ENCODE peak calls at places on chromosomes 11 and 22, in eight cellular contexts. G is spleen; S is astrocyte of the cerebellum; Q is aorta; D is kidney; V is BJ; A is CD8-positive, alpha-beta memory T cell; Y is Caco-2. B is an unnamed sample.

GRCh38 chr11:25432376-25432775 is 899.6 kb upstream of the ANO3 start:
- DNase-seq in V (no peak), S (no peak), G (no peak), D (no peak), A (no peak), Y (no peak), Q (no peak), B (no peak)

GRCh38 chr11:10451399-10452116 is 3.5 kb upstream of the AMPD3 start:
- DNase-seq in Q (no peak), V (no peak), A (no peak), G (peak; percentile 80), Y (no peak), S (no peak), D (no peak), B (no peak)

GRCh38 chr11:32118025-32118974 is 27.4 kb downstream of the RCN1 start:
- DNase-seq in D (no peak), Q (no peak), A (no peak), Y (no peak), V (no peak), G (no peak), S (no peak), B (peak; percentile 79)

GRCh38 chr11:126348806-126349582 is 6.5 kb upstream of the ST3GAL4 start:
- DNase-seq in A (no peak), V (no peak), G (peak; percentile 66), D (peak; percentile 57), S (no peak), Q (no peak), Y (no peak), B (peak; percentile 56)

GRCh38 chr11:1756024-1756561 is 5.7 kb upstream of the IFITM10 start:
- DNase-seq in D (no peak), Y (no peak), Q (no peak), V (no peak), S (no peak), A (no peak), G (peak; percentile 82), B (no peak)

GRCh38 chr11:33013706-33014105 is 2.0 kb upstream of the DEPDC7 start:
- DNase-seq in D (no peak), Q (no peak), V (no peak), S (no peak), A (no peak), G (no peak), Y (no peak), B (no peak)

GRCh38 chr11:128686745-128687177 is 7.1 kb upstream of the FLI1 start:
- DNase-seq in D (peak; percentile 90), Q (peak; percentile 73), S (no peak), G (peak; percentile 92), Y (no peak), A (peak; percentile 39), V (no peak), B (peak; percentile 49)

GRCh38 chr22:25747245-25747944 is 5.4 kb downstream of the MYO18B start:
- DNase-seq in G (no peak), V (peak; percentile 96), S (peak; percentile 76), A (no peak), Y (no peak), Q (peak; percentile 91), D (peak; percentile 77), B (peak; percentile 99)

GRCh38 chr11:72002841-72003775 is 4.4 kb downstream of the IL18BP start:
- DNase-seq in A (no peak), G (no peak), V (no peak), Q (no peak), S (no peak), Y (peak; percentile 45), D (no peak), B (no peak)

GRCh38 chr11:72006309-72007088 is 7.8 kb downstream of the IL18BP start:
- DNase-seq in G (no peak), A (no peak), Y (no peak), S (no peak), D (no peak), Q (no peak), V (no peak), B (no peak)

GRCh38 chr11:72003776-72004171 is 5.1 kb downstream of the IL18BP start:
- DNase-seq in G (no peak), Q (no peak), A (no peak), D (peak; percentile 68), Y (no peak), S (no peak), V (no peak), B (no peak)

GRCh38 chr11:72005347-72006260 is 6.9 kb downstream of the IL18BP start:
- DNase-seq in Y (no peak), A (no peak), G (no peak), V (no peak), Q (no peak), D (peak; percentile 73), S (no peak), B (no peak)

GRCh38 chr11:72004515-72005346 is 6.0 kb downstream of the IL18BP start:
- DNase-seq in G (no peak), D (no peak), A (no peak), Q (no peak), S (no peak), Y (no peak), V (no peak), B (no peak)
- H3K4me3 ChIP-seq in G (no peak overlapping the region), D (no peak overlapping the region), A (no peak overlapping the region), Q (no peak overlapping the region), S (no peak overlapping the region), Y (no peak overlapping the region), V (no peak overlapping the region), B (no peak overlapping the region)

DNA sequence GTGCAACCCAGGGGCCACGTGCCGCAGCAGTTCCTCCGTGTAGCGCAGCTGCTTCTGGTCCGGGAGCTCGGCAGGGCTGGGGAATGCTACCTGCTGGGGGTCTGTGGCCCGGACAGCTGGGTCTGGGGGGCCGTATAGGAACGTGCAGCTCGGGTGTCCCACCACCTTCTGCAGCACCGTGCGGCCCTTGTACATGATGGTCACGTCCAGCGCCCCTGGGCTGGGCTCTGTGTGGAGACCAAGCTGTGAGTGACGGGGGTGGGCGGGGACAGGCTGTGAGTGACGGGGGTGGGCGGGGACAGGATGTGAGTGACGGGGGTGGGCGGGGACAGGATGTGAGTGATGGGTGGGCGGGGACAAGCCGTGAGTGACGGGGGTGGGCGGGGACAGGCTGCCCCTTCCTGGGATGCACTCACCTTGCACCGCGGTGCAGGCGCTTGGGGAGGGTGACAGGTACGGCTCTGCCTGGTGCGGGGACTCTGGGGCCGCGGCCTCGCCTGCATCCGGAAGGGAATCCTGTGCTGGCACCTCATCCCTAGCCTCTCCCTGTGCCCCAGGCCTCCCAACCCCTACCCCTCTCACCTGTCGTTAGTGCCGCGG is 2.3 kb downstream of the IRF7 start:
- DNase-seq in Y (peak; percentile 88), G (peak; percentile 93), S (no peak), V (no peak), D (peak; percentile 91), A (peak; percentile 83), Q (peak; percentile 79), B (peak; percentile 38)
- H3K4me3 ChIP-seq in Y (no peak overlapping the region), G (no peak overlapping the region), S (no peak overlapping the region), V (no peak overlapping the region), D (no peak overlapping the region), A (no peak overlapping the region), Q (no peak overlapping the region), B (no peak overlapping the region)

DNA sequence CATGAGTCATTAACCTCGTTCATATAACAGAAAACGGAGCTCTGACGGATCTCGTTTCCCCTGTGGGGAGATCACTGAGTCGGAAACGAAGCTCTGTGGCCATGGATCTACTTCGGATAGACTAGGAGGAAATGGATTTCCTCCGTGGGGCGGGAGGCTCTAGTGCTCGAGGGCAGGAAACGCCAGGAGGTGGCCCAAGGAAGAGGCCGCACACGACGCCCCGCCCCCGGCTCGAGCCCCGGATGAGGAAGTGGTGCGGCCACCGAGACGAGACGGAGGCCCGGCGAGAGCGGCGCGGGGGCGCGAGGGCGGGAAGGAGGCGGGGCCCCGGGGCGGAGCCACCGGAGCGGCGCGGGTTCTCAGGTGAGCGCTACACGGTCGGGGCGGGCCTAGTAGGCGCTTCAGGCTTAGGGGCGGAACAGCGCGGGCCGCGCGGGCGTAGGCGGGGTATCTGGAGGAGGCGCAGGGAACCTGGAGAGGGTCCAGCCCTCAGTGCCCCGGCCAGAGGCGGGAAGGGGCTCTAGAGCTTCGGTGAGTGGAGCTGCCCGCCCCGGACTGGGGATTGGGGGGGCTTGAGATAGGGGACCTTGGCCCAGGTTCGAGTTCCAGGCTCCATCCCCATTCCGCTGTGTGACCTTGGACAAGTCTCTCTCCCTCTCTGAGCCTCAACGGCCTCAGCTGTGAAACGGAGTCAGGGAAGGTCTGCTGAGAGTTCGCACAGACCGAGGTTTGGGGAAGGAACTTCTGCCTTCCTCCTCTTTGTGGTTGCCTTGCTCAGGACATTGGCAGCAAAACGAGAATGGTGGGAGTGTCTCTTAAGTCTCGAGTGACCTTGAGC is at the start of gene DEPDC5:
- DNase-seq in Q (peak; percentile 97), V (peak; percentile 52), A (peak; percentile 95), S (peak; percentile 72), G (peak; percentile 100), D (peak; percentile 99), Y (peak; percentile 96), B (peak; percentile 91)
- H3K4me3 ChIP-seq in Q (peak within 1 kb of the TSS; percentile 59), V (peak within 1 kb of the TSS; percentile 90), A (peak within 1 kb of the TSS; percentile 70), S (peak within 1 kb of the TSS; percentile 62), G (peak within 1 kb of the TSS; percentile 72), D (peak within 1 kb of the TSS; percentile 94), Y (peak within 1 kb of the TSS; percentile 89), B (peak within 1 kb of the TSS; percentile 93)

GRCh38 chr11:67646535-67647336 is 3.8 kb downstream of the ACY3 start:
- DNase-seq in Y (no peak), V (no peak), Q (peak; percentile 48), G (peak; percentile 93), A (peak; percentile 26), D (peak; percentile 69), S (no peak), B (no peak)

GRCh38 chr11:67644472-67645418 is 5.2 kb upstream of the TBX10 start:
- DNase-seq in A (no peak), Q (peak; percentile 43), V (no peak), Y (peak; percentile 44), S (no peak), G (no peak), D (peak; percentile 40), B (no peak)

GRCh38 chr11:67647471-67647870 is 3.1 kb downstream of the ACY3 start:
- DNase-seq in A (no peak), S (no peak), Y (no peak), G (no peak), Q (no peak), V (no peak), D (no peak), B (no peak)

GRCh38 chr11:67644042-67644441 is 4.5 kb upstream of the TBX10 start:
- DNase-seq in D (no peak), Y (peak; percentile 70), Q (no peak), G (no peak), A (no peak), V (no peak), S (no peak), B (no peak)

DNA sequence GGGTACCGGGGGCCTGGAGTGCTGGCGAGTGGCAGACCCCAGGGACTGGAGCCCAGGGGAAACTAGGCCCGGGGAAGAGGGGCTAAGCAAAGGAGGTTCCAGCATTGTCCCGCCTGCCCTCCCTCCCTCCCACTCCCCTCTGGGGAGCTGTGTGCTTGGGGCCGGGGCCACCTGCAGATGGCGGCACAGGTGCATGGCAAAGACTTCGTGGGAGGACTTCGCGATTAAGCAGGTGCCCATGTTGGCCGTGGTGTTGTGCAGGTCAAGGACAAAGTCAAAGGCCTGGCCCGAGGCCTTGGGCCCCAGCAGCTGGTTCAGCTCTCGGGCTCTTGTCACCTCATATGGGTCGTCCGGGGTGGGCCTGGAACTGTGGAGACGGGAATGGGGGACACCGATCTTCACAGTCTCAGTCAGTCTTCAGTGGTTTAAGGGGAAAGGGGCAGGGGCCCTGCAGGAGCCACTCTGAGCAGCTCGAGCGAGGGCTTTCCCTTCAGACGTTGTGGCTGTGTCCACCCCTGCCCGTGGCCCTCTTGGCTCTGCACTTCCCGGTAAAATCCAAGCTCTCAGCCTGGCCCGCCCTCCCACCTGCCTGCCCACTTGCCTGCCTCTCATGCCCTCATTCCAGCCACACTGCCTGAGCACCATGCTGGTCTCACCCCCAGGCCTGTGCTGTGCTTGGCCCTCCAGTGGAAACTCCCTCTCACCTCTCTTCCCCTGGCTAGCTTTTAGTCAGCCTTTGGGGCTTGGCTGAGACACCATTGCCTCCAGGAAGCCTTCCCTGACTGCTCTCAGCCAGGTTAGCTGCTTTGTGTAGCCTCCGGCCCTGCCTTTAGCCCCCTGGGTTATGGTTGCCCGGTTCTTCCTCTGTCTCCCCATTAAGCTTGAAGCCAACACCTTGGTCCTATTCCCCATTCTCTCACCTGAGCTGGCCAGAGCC is 4.7 kb downstream of the ACY3 start:
- DNase-seq in G (peak; percentile 75), D (no peak), Q (no peak), V (no peak), Y (peak; percentile 59), S (no peak), A (no peak), B (no peak)
- H3K4me3 ChIP-seq in G (no peak overlapping the region), D (peak overlapping the region; percentile 59), Q (no peak overlapping the region), V (no peak overlapping the region), Y (no peak overlapping the region), S (no peak overlapping the region), A (peak overlapping the region; percentile 26), B (no peak overlapping the region)

B was measured in fibroblast of lung.